ENCODE peak calls at places on chromosomes 16 and 17, in nine cellular contexts. I is EH, U is WTC11, L is RWPE1, Y is foreskin fibroblast, R is NCI-H1105, Q is HEK293T, S is BJ, X is dermis blood vessel endothelial cell. J is an unnamed sample.

GRCh38 chr17:45266372-45266926 is 4.6 kb upstream of the SPATA32 start:
- DNase-seq in L (no peak), Y (no peak), I (no peak), U (no peak), Q (no peak), S (no peak), R (no peak), X (no peak), J (no peak)

GRCh38 chr16:67149276-67150057 is 1.3 kb downstream of the B3GNT9 start:
- DNase-seq in X (no peak), S (no peak), Y (no peak), R (no peak), Q (no peak), I (no peak), L (no peak), U (no peak), J (no peak)

GRCh38 chr17:56119191-56119590 is 34.1 kb upstream of the ANKFN1 start:
- DNase-seq in X (no peak), Y (no peak), L (no peak), R (no peak), S (no peak), U (no peak), I (peak; percentile 19), Q (no peak), J (no peak)

GRCh38 chr16:86584071-86584685 is 5.8 kb downstream of the FOXL1 start:
- DNase-seq in L (no peak), Y (peak; percentile 21), Q (no peak), U (no peak), S (no peak), I (peak; percentile 65), R (no peak), X (peak; percentile 41), J (no peak)

GRCh38 chr16:89431158-89431584 is 59.2 kb downstream of the ANKRD11 start:
- DNase-seq in Y (peak; percentile 92), L (no peak), X (no peak), R (no peak), Q (no peak), U (no peak), S (peak; percentile 59), I (peak; percentile 85), J (no peak)

GRCh38 chr16:85330694-85331188 is 218.5 kb upstream of the CIBAR2 start:
- DNase-seq in L (peak; percentile 61), X (peak; percentile 68), I (peak; percentile 85), Y (peak; percentile 79), Q (peak; percentile 81), S (peak; percentile 44), R (peak; percentile 24), U (no peak), J (peak; percentile 72)

GRCh38 chr17:30393491-30393890 is 14.8 kb downstream of the CPD start:
- DNase-seq in X (no peak), S (no peak), R (no peak), U (no peak), Q (no peak), Y (no peak), I (no peak), L (no peak), J (no peak)

GRCh38 chr17:55730808-55731207 is 8.1 kb upstream of the TMEM100 start:
- DNase-seq in Y (peak; percentile 25), U (no peak), I (no peak), R (no peak), S (no peak), Q (no peak), X (no peak), L (no peak), J (no peak)

GRCh38 chr17:29949708-29950107 is 8.3 kb downstream of the EFCAB5 start:
- DNase-seq in U (no peak), I (no peak), S (no peak), L (no peak), X (no peak), Y (no peak), Q (no peak), R (no peak), J (no peak)

GRCh38 chr16:58418601-58419000 is 26.3 kb downstream of the GINS3 start:
- DNase-seq in L (no peak), I (peak; percentile 5), U (no peak), X (peak; percentile 38), Q (no peak), R (no peak), Y (peak; percentile 12), S (no peak), J (peak; percentile 13)

GRCh38 chr16:76114681-76115080 is 162.5 kb upstream of the CNTNAP4 start:
- DNase-seq in X (no peak), Q (no peak), R (no peak), Y (no peak), U (no peak), L (no peak), I (no peak), S (no peak), J (no peak)

GRCh38 chr17:39955726-39956225 is 7.0 kb upstream of the GSDMA start:
- DNase-seq in Y (no peak), L (no peak), S (no peak), R (no peak), U (no peak), X (no peak), I (no peak), Q (no peak), J (no peak)

GRCh38 chr16:4330277-4330882 is 14.5 kb downstream of the GLIS2 start:
- DNase-seq in I (peak; percentile 71), Q (peak; percentile 82), X (peak; percentile 87), S (no peak), R (no peak), L (no peak), Y (peak; percentile 90), U (peak; percentile 86), J (no peak)

GRCh38 chr16:70769761-70770160 is 31.2 kb downstream of the VAC14 start:
- DNase-seq in Q (no peak), R (no peak), Y (no peak), S (no peak), L (no peak), X (no peak), I (no peak), U (no peak), J (no peak)

GRCh38 chr17:77892469-77893143 is 65.9 kb upstream of the TNRC6C start:
- DNase-seq in L (no peak), R (no peak), I (no peak), Y (no peak), Q (peak; percentile 69), X (peak; percentile 28), U (peak; percentile 84), S (no peak), J (no peak)

GRCh38 chr16:66382171-66382965 is 15.9 kb downstream of the CDH5 start:
- DNase-seq in L (peak; percentile 86), R (no peak), I (peak; percentile 87), X (peak; percentile 99), S (peak; percentile 37), U (peak; percentile 16), Q (no peak), Y (no peak), J (peak; percentile 75)

GRCh38 chr17:45334701-45335677 is 18.2 kb upstream of the MAP3K14 start:
- DNase-seq in R (no peak), I (no peak), S (no peak), Q (no peak), X (no peak), U (no peak), Y (no peak), L (no peak), J (no peak)

GRCh38 chr17:7056386-7056785 is 12.5 kb upstream of the SLC16A11 start:
- DNase-seq in I (peak; percentile 40), L (no peak), U (no peak), R (no peak), Y (peak; percentile 12), S (peak; percentile 4), Q (no peak), X (no peak), J (no peak)

GRCh38 chr16:65201446-65202010 is 79.7 kb upstream of the CDH11 start:
- DNase-seq in X (no peak), Q (no peak), R (no peak), U (no peak), S (no peak), L (no peak), Y (no peak), I (no peak), J (no peak)

J was measured in brain microvascular endothelial cell.